ENCODE peak calls at places on chromosomes 3 and 15, in eight cellular contexts. One of them, this sample, is unnamed.

GRCh38 chr3:62329970-62330369 is 43.4 kb downstream of the FEZF2 start:
- DNase-seq in cardiac muscle cell: no peak
- DNase-seq in GM23338: no peak
- DNase-seq in mesendoderm: no peak
- DNase-seq in pancreas: no peak
- DNase-seq in heart right ventricle: no peak
- DNase-seq in body of pancreas: no peak
- DNase-seq in MM.1S: no peak
- DNase-seq in this sample: no peak

GRCh38 chr3:191414732-191415131 is 46.2 kb upstream of the PYDC2 start:
- DNase-seq in cardiac muscle cell: no peak
- DNase-seq in GM23338: peak; percentile 9
- DNase-seq in mesendoderm: peak; percentile 21
- DNase-seq in pancreas: no peak
- DNase-seq in heart right ventricle: no peak
- DNase-seq in body of pancreas: no peak
- DNase-seq in MM.1S: no peak
- DNase-seq in this sample: no peak

GRCh38 chr15:73388256-73388781 is 19.6 kb upstream of the HCN4 start:
- DNase-seq in cardiac muscle cell: peak; percentile 30
- DNase-seq in GM23338: peak; percentile 30
- DNase-seq in mesendoderm: peak; percentile 89
- DNase-seq in pancreas: peak; percentile 52
- DNase-seq in heart right ventricle: no peak
- DNase-seq in body of pancreas: peak; percentile 27
- DNase-seq in MM.1S: no peak
- DNase-seq in this sample: peak; percentile 51

GRCh38 chr15:80210612-80211554 is 41.1 kb downstream of the CTXND1 start:
- DNase-seq in cardiac muscle cell: no peak
- DNase-seq in GM23338: no peak
- DNase-seq in mesendoderm: no peak
- DNase-seq in pancreas: no peak
- DNase-seq in heart right ventricle: no peak
- DNase-seq in body of pancreas: peak; percentile 20
- DNase-seq in MM.1S: no peak
- DNase-seq in this sample: no peak

GRCh38 chr15:39799552-39800011 is 16.9 kb upstream of the FSIP1 start:
- DNase-seq in cardiac muscle cell: no peak
- DNase-seq in GM23338: no peak
- DNase-seq in mesendoderm: no peak
- DNase-seq in pancreas: no peak
- DNase-seq in heart right ventricle: no peak
- DNase-seq in body of pancreas: no peak
- DNase-seq in MM.1S: no peak
- DNase-seq in this sample: no peak

GRCh38 chr15:49697121-49697520 is 76.3 kb downstream of the DTWD1 start:
- DNase-seq in cardiac muscle cell: no peak
- DNase-seq in GM23338: no peak
- DNase-seq in mesendoderm: no peak
- DNase-seq in pancreas: no peak
- DNase-seq in heart right ventricle: no peak
- DNase-seq in body of pancreas: no peak
- DNase-seq in MM.1S: no peak
- DNase-seq in this sample: no peak

GRCh38 chr3:59245879-59246501 is 196.2 kb upstream of the CFAP20DC start:
- DNase-seq in cardiac muscle cell: no peak
- DNase-seq in GM23338: no peak
- DNase-seq in mesendoderm: peak; percentile 31
- DNase-seq in pancreas: no peak
- DNase-seq in heart right ventricle: no peak
- DNase-seq in body of pancreas: no peak
- DNase-seq in MM.1S: no peak
- DNase-seq in this sample: no peak

GRCh38 chr15:63196846-63197245 is 7.4 kb downstream of the RAB8B start:
- DNase-seq in cardiac muscle cell: no peak
- DNase-seq in GM23338: no peak
- DNase-seq in mesendoderm: no peak
- DNase-seq in pancreas: no peak
- DNase-seq in heart right ventricle: no peak
- DNase-seq in body of pancreas: no peak
- DNase-seq in MM.1S: no peak
- DNase-seq in this sample: no peak

GRCh38 chr3:100865442-100865841 is 127.8 kb downstream of the ABI3BP start:
- DNase-seq in cardiac muscle cell: no peak
- DNase-seq in GM23338: no peak
- DNase-seq in mesendoderm: no peak
- DNase-seq in pancreas: no peak
- DNase-seq in heart right ventricle: no peak
- DNase-seq in body of pancreas: no peak
- DNase-seq in MM.1S: no peak
- DNase-seq in this sample: no peak

GRCh38 chr3:27423463-27423862 is 54.3 kb upstream of the NEK10 start:
- DNase-seq in cardiac muscle cell: no peak
- DNase-seq in GM23338: no peak
- DNase-seq in mesendoderm: peak; percentile 54
- DNase-seq in pancreas: no peak
- DNase-seq in heart right ventricle: no peak
- DNase-seq in body of pancreas: no peak
- DNase-seq in MM.1S: no peak
- DNase-seq in this sample: no peak

GRCh38 chr3:72957303-72957702 is 39.3 kb upstream of the PPP4R2 start:
- DNase-seq in cardiac muscle cell: no peak
- DNase-seq in GM23338: no peak
- DNase-seq in mesendoderm: no peak
- DNase-seq in pancreas: peak; percentile 45
- DNase-seq in heart right ventricle: no peak
- DNase-seq in body of pancreas: peak; percentile 49
- DNase-seq in MM.1S: no peak
- DNase-seq in this sample: no peak

GRCh38 chr15:51162865-51163762 is 68.4 kb upstream of the TNFAIP8L3 start:
- DNase-seq in cardiac muscle cell: peak; percentile 82
- DNase-seq in GM23338: peak; percentile 82
- DNase-seq in mesendoderm: peak; percentile 82
- DNase-seq in pancreas: peak; percentile 67
- DNase-seq in heart right ventricle: peak; percentile 74
- DNase-seq in body of pancreas: peak; percentile 74
- DNase-seq in MM.1S: peak; percentile 68
- DNase-seq in this sample: no peak

GRCh38 chr3:101851072-101851471 is 1.8 kb downstream of the NFKBIZ start:
- DNase-seq in cardiac muscle cell: no peak
- DNase-seq in GM23338: no peak
- DNase-seq in mesendoderm: no peak
- DNase-seq in pancreas: no peak
- DNase-seq in heart right ventricle: no peak
- DNase-seq in body of pancreas: no peak
- DNase-seq in MM.1S: no peak
- DNase-seq in this sample: no peak

GRCh38 chr3:97981886-97982285 is 9.7 kb upstream of the RIOX2 start:
- DNase-seq in cardiac muscle cell: no peak
- DNase-seq in GM23338: no peak
- DNase-seq in mesendoderm: no peak
- DNase-seq in pancreas: no peak
- DNase-seq in heart right ventricle: no peak
- DNase-seq in body of pancreas: no peak
- DNase-seq in MM.1S: peak; percentile 55
- DNase-seq in this sample: no peak

GRCh38 chr15:90000175-90000923 is 775 bp upstream of the ZNF710 start:
- DNase-seq in cardiac muscle cell: no peak
- DNase-seq in GM23338: peak; percentile 48
- DNase-seq in mesendoderm: peak; percentile 59
- DNase-seq in pancreas: peak; percentile 55
- DNase-seq in heart right ventricle: no peak
- DNase-seq in body of pancreas: peak; percentile 56
- DNase-seq in MM.1S: no peak
- DNase-seq in this sample: peak; percentile 81

GRCh38 chr3:29936054-29936453 is 655.2 kb downstream of the RBMS3 start:
- DNase-seq in cardiac muscle cell: no peak
- DNase-seq in GM23338: no peak
- DNase-seq in mesendoderm: no peak
- DNase-seq in pancreas: no peak
- DNase-seq in heart right ventricle: no peak
- DNase-seq in body of pancreas: no peak
- DNase-seq in MM.1S: peak; percentile 47
- DNase-seq in this sample: no peak

GRCh38 chr3:14206548-14207177 is 28.0 kb downstream of the LSM3 start:
- DNase-seq in cardiac muscle cell: no peak
- DNase-seq in GM23338: peak; percentile 53
- DNase-seq in mesendoderm: peak; percentile 66
- DNase-seq in pancreas: no peak
- DNase-seq in heart right ventricle: no peak
- DNase-seq in body of pancreas: no peak
- DNase-seq in MM.1S: no peak
- DNase-seq in this sample: no peak

DNA sequence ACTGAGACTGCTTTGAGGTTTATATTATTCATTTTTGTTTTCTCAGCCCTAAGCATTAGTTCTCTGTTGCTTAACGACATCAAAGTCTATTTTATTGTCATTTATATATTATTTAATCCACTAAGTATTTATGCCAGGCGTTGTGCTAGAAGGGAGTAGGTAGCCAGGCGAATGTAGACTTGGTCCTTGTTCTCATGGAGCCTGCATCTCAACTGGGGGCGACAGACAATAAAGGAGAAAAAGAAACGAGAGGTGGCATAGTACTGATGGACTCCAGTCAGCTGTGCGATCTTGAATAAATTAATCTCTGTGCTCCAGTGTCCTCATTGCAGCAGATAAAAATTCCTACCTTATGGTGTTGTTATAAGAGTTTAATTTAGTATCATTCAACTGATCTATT is 49.7 kb downstream of the ETV5 start:
- DNase-seq in cardiac muscle cell: no peak
- DNase-seq in GM23338: no peak
- DNase-seq in mesendoderm: no peak
- DNase-seq in pancreas: no peak
- DNase-seq in heart right ventricle: no peak
- DNase-seq in body of pancreas: no peak
- DNase-seq in MM.1S: no peak
- DNase-seq in this sample: no peak
- H3K4me1 ChIP-seq in cardiac muscle cell: no peaks in the 10 kb centered on the region
- H3K4me1 ChIP-seq in GM23338: peaks cover 2% of the 10 kb centered on the region
- H3K4me1 ChIP-seq in mesendoderm: peaks cover 2% of the 10 kb centered on the region
- H3K4me1 ChIP-seq in pancreas: no peaks in the 10 kb centered on the region
- H3K4me1 ChIP-seq in heart right ventricle: no peaks in the 10 kb centered on the region
- H3K4me1 ChIP-seq in body of pancreas: peaks cover 6% of the 10 kb centered on the region
- H3K4me1 ChIP-seq in MM.1S: peaks cover 7% of the 10 kb centered on the region
- H3K4me1 ChIP-seq in this sample: no peaks in the 10 kb centered on the region

GRCh38 chr15:84847382-84847781 is 30.2 kb downstream of the ALPK3 start:
- DNase-seq in cardiac muscle cell: no peak
- DNase-seq in GM23338: no peak
- DNase-seq in mesendoderm: no peak
- DNase-seq in pancreas: no peak
- DNase-seq in heart right ventricle: no peak
- DNase-seq in body of pancreas: no peak
- DNase-seq in MM.1S: no peak
- DNase-seq in this sample: no peak

GRCh38 chr15:84842781-84843180 is 25.6 kb downstream of the ALPK3 start:
- DNase-seq in cardiac muscle cell: no peak
- DNase-seq in GM23338: no peak
- DNase-seq in mesendoderm: no peak
- DNase-seq in pancreas: no peak
- DNase-seq in heart right ventricle: no peak
- DNase-seq in body of pancreas: no peak
- DNase-seq in MM.1S: no peak
- DNase-seq in this sample: no peak

GRCh38 chr15:84840741-84841429 is 23.7 kb downstream of the ALPK3 start:
- DNase-seq in cardiac muscle cell: peak; percentile 92
- DNase-seq in GM23338: no peak
- DNase-seq in mesendoderm: no peak
- DNase-seq in pancreas: peak; percentile 83
- DNase-seq in heart right ventricle: peak; percentile 85
- DNase-seq in body of pancreas: peak; percentile 94
- DNase-seq in MM.1S: no peak
- DNase-seq in this sample: peak; percentile 91

GRCh38 chr15:84846269-84846668 is 29.1 kb downstream of the ALPK3 start:
- DNase-seq in cardiac muscle cell: no peak
- DNase-seq in GM23338: no peak
- DNase-seq in mesendoderm: no peak
- DNase-seq in pancreas: no peak
- DNase-seq in heart right ventricle: no peak
- DNase-seq in body of pancreas: no peak
- DNase-seq in MM.1S: no peak
- DNase-seq in this sample: no peak

DNA sequence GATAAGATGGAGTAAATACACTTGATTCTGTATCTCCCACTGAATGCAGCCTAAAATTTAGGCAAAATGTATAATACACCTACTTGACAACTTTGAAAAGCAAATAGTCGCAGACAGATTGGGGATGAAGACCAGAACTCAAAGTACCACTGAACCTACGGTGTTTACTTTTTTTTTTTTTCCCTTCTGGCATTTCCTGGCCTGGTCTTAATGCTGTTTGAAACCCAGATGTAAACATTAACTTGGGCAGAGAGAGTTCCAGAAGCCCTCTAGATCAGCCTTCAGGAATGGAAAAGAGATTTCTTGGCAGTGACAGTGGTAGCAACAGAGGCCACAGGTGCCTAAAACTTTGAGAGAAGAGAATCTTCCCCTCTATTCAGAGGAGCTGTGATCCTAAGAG is 27.8 kb downstream of the ALPK3 start:
- DNase-seq in cardiac muscle cell: no peak
- DNase-seq in GM23338: no peak
- DNase-seq in mesendoderm: no peak
- DNase-seq in pancreas: no peak
- DNase-seq in heart right ventricle: no peak
- DNase-seq in body of pancreas: no peak
- DNase-seq in MM.1S: no peak
- DNase-seq in this sample: no peak
- H3K4me1 ChIP-seq in cardiac muscle cell: peaks cover 21% of the 10 kb centered on the region
- H3K4me1 ChIP-seq in GM23338: no peaks in the 10 kb centered on the region
- H3K4me1 ChIP-seq in mesendoderm: no peaks in the 10 kb centered on the region
- H3K4me1 ChIP-seq in pancreas: peaks cover 15% of the 10 kb centered on the region
- H3K4me1 ChIP-seq in heart right ventricle: peaks cover 13% of the 10 kb centered on the region
- H3K4me1 ChIP-seq in body of pancreas: peaks cover 60% of the 10 kb centered on the region
- H3K4me1 ChIP-seq in MM.1S: peaks cover 6% of the 10 kb centered on the region
- H3K4me1 ChIP-seq in this sample: peaks cover 16% of the 10 kb centered on the region

GRCh38 chr3:114447545-114447944 is 153.7 kb downstream of the TIGIT start:
- DNase-seq in cardiac muscle cell: no peak
- DNase-seq in GM23338: no peak
- DNase-seq in mesendoderm: no peak
- DNase-seq in pancreas: no peak
- DNase-seq in heart right ventricle: no peak
- DNase-seq in body of pancreas: no peak
- DNase-seq in MM.1S: no peak
- DNase-seq in this sample: no peak
- H3K4me1 ChIP-seq in cardiac muscle cell: peaks cover 51% of the 10 kb centered on the region
- H3K4me1 ChIP-seq in GM23338: peaks cover 8% of the 10 kb centered on the region
- H3K4me1 ChIP-seq in mesendoderm: no peaks in the 10 kb centered on the region
- H3K4me1 ChIP-seq in pancreas: peaks cover 3% of the 10 kb centered on the region
- H3K4me1 ChIP-seq in heart right ventricle: peaks cover under 1% of the 10 kb centered on the region
- H3K4me1 ChIP-seq in body of pancreas: peaks cover 37% of the 10 kb centered on the region
- H3K4me1 ChIP-seq in MM.1S: peaks cover 10% of the 10 kb centered on the region
- H3K4me1 ChIP-seq in this sample: peaks cover 19% of the 10 kb centered on the region

DNA sequence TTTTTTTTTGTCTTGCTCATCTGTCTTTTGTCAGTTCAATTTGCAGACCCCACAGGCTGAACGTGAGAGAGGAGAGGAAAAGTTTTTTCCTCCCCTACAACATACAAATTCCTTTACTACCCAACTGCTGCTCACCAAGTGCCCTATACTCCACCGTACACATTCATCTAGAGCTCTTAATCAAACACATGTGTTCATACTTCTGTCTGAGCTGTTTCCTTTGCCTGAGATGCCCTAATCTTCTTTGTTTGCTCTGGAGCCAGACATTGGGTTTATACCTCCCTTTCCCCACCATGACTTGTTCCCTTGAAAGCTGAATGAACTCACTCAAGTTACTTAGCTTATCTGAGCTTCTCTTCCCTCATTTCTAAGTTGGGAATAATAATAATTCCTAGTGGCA is 122.7 kb upstream of the RASGRP1 start:
- DNase-seq in cardiac muscle cell: no peak
- DNase-seq in GM23338: no peak
- DNase-seq in mesendoderm: no peak
- DNase-seq in pancreas: no peak
- DNase-seq in heart right ventricle: no peak
- DNase-seq in body of pancreas: no peak
- DNase-seq in MM.1S: no peak
- DNase-seq in this sample: no peak
- H3K4me1 ChIP-seq in cardiac muscle cell: no peaks in the 10 kb centered on the region
- H3K4me1 ChIP-seq in GM23338: no peaks in the 10 kb centered on the region
- H3K4me1 ChIP-seq in mesendoderm: no peaks in the 10 kb centered on the region
- H3K4me1 ChIP-seq in pancreas: no peaks in the 10 kb centered on the region
- H3K4me1 ChIP-seq in heart right ventricle: no peaks in the 10 kb centered on the region
- H3K4me1 ChIP-seq in body of pancreas: no peaks in the 10 kb centered on the region
- H3K4me1 ChIP-seq in MM.1S: no peaks in the 10 kb centered on the region
- H3K4me1 ChIP-seq in this sample: no peaks in the 10 kb centered on the region

This sample was measured in upper lobe of right lung.